ENCODE peak calls at places on chromosomes 2 and 18, in five cellular contexts. One of them, this sample, is unnamed.

GRCh38 chr2:218000137-218000536 is 2.7 kb downstream of the TNS1 start:
- DNase-seq in lung: no peak
- DNase-seq in AG04450: peak; percentile 26
- DNase-seq in neural progenitor cell: no peak
- DNase-seq in CD8-positive, alpha-beta T cell: no peak
- DNase-seq in this sample: peak; percentile 78

GRCh38 chr2:160167089-160167488 is 33.0 kb downstream of the ITGB6 start:
- DNase-seq in lung: no peak
- DNase-seq in AG04450: no peak
- DNase-seq in neural progenitor cell: no peak
- DNase-seq in CD8-positive, alpha-beta T cell: no peak
- DNase-seq in this sample: no peak

GRCh38 chr18:40911582-40912254 is 1043.3 kb upstream of the PIK3C3 start:
- DNase-seq in lung: no peak
- DNase-seq in AG04450: peak; percentile 33
- DNase-seq in neural progenitor cell: no peak
- DNase-seq in CD8-positive, alpha-beta T cell: no peak
- DNase-seq in this sample: no peak

GRCh38 chr2:227717687-227718567 is at the start of gene SLC19A3:
- DNase-seq in lung: peak; percentile 89
- DNase-seq in AG04450: peak; percentile 27
- DNase-seq in neural progenitor cell: peak; percentile 94
- DNase-seq in CD8-positive, alpha-beta T cell: no peak
- DNase-seq in this sample: peak; percentile 32

GRCh38 chr2:236941106-236941505 is 144.6 kb upstream of the COPS8 start:
- DNase-seq in lung: peak; percentile 24
- DNase-seq in AG04450: no peak
- DNase-seq in neural progenitor cell: no peak
- DNase-seq in CD8-positive, alpha-beta T cell: no peak
- DNase-seq in this sample: no peak

GRCh38 chr2:118134650-118135049 is 46.4 kb downstream of the INSIG2 start:
- DNase-seq in lung: no peak
- DNase-seq in AG04450: no peak
- DNase-seq in neural progenitor cell: no peak
- DNase-seq in CD8-positive, alpha-beta T cell: no peak
- DNase-seq in this sample: no peak

GRCh38 chr2:48607307-48608014 is 10.2 kb upstream of the GTF2A1L start:
- DNase-seq in lung: no peak
- DNase-seq in AG04450: no peak
- DNase-seq in neural progenitor cell: no peak
- DNase-seq in CD8-positive, alpha-beta T cell: no peak
- DNase-seq in this sample: no peak

GRCh38 chr2:161913865-161914264 is 160.2 kb downstream of the DPP4 start:
- DNase-seq in lung: no peak
- DNase-seq in AG04450: no peak
- DNase-seq in neural progenitor cell: no peak
- DNase-seq in CD8-positive, alpha-beta T cell: no peak
- DNase-seq in this sample: peak; percentile 5

GRCh38 chr18:2104620-2105462 is 466.5 kb downstream of the METTL4 start:
- DNase-seq in lung: peak; percentile 35
- DNase-seq in AG04450: peak; percentile 11
- DNase-seq in neural progenitor cell: peak; percentile 61
- DNase-seq in CD8-positive, alpha-beta T cell: peak; percentile 10
- DNase-seq in this sample: no peak

GRCh38 chr2:36358317-36358659 is 2.7 kb downstream of the CRIM1 start:
- DNase-seq in lung: no peak
- DNase-seq in AG04450: no peak
- DNase-seq in neural progenitor cell: no peak
- DNase-seq in CD8-positive, alpha-beta T cell: no peak
- DNase-seq in this sample: no peak
- H3K4me3 ChIP-seq in lung: peak overlapping the region; percentile 76
- H3K4me3 ChIP-seq in AG04450: peak overlapping the region; percentile 94
- H3K4me3 ChIP-seq in neural progenitor cell: peak overlapping the region; percentile 75
- H3K4me3 ChIP-seq in CD8-positive, alpha-beta T cell: no peak overlapping the region
- H3K4me3 ChIP-seq in this sample: peak overlapping the region; percentile 96

DNA sequence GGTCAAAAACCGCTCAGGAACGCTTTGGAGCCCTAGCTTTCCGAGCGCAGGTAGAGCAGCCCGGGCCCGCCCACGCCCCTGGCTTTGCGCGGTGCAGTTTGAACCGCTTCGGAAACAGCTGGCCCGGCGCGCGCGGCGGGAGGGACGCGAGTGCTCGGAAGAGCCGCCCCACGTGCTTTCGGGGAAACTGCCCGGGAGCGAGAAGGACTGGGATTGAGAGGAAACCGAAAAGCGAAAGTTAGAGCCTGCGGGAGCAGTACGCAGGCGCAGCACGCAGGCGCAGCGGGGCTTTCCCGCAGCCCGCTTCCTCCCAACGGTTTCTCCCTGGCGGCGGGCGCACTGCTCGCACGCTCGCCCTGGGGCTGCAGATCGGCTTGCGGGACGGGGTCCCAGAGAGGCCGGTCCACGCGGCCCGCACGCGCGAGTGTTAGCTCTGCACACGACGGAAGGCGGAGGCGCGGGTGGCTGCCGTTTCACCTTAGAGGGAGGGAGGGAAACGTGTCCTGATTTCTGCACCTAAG is 6.3 kb upstream of the STAT1 start:
- DNase-seq in lung: peak; percentile 92
- DNase-seq in AG04450: peak; percentile 93
- DNase-seq in neural progenitor cell: peak; percentile 96
- DNase-seq in CD8-positive, alpha-beta T cell: peak; percentile 94
- DNase-seq in this sample: peak; percentile 88
- TF ChIP-seq CTCF in lung: no peak
- TF ChIP-seq CTCF in AG04450: no peak
- TF ChIP-seq CTCF in neural progenitor cell: peak; percentile 11
- TF ChIP-seq CTCF in CD8-positive, alpha-beta T cell: no peak
- TF ChIP-seq CTCF in this sample: no peak

GRCh38 chr2:120425014-120425413 is 79.1 kb downstream of the INHBB start:
- DNase-seq in lung: no peak
- DNase-seq in AG04450: no peak
- DNase-seq in neural progenitor cell: no peak
- DNase-seq in CD8-positive, alpha-beta T cell: no peak
- DNase-seq in this sample: no peak
- H3K4me3 ChIP-seq in lung: no peak overlapping the region
- H3K4me3 ChIP-seq in AG04450: no peak overlapping the region
- H3K4me3 ChIP-seq in neural progenitor cell: no peak overlapping the region
- H3K4me3 ChIP-seq in CD8-positive, alpha-beta T cell: no peak overlapping the region
- H3K4me3 ChIP-seq in this sample: no peak overlapping the region

DNA sequence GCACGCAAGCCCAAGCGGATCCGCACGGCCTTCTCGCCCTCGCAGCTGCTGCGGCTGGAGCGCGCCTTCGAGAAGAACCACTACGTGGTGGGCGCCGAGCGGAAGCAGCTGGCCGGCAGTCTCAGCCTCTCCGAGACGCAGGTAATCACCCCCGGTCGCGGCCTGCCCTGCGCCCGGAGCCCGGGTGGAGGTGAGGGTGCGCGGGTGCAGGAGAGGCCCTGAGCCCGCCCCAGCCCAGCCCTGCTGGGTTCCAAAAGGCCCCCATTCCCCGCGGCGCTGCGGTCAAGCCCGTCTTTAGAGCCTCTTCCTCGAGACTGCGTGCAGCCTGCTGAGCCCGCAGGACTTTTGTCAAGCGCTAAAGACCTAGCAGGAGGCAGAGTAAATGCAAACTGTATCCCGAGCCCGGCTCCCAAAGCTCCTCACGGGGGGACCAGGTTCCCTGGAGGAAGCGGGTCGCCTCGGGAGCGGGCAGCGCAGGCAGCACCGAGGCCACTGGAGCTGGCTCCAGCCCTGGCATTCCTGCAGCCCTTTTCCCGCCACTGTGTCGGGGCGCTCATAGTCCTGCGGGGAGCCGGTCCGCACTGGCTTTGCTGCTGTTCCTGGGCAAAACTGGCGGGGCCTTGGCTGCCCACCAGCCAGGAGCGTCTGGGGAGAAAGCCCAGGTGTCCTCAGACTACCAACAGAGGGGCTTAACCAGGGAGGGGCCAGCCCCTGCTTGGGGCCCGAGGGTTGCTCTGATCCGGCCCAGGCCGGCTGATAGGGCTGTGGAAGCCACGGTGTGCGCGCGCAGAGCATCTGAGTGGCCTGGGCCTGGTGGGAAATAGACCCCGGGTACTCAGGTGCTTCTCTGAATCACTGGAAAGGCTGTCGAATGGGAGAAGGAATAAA is 7.3 kb downstream of the EMX1 start:
- DNase-seq in lung: no peak
- DNase-seq in AG04450: no peak
- DNase-seq in neural progenitor cell: peak; percentile 74
- DNase-seq in CD8-positive, alpha-beta T cell: no peak
- DNase-seq in this sample: no peak
- TF ChIP-seq CTCF in lung: no peak
- TF ChIP-seq CTCF in AG04450: no peak
- TF ChIP-seq CTCF in neural progenitor cell: no peak
- TF ChIP-seq CTCF in CD8-positive, alpha-beta T cell: no peak
- TF ChIP-seq CTCF in this sample: no peak

DNA sequence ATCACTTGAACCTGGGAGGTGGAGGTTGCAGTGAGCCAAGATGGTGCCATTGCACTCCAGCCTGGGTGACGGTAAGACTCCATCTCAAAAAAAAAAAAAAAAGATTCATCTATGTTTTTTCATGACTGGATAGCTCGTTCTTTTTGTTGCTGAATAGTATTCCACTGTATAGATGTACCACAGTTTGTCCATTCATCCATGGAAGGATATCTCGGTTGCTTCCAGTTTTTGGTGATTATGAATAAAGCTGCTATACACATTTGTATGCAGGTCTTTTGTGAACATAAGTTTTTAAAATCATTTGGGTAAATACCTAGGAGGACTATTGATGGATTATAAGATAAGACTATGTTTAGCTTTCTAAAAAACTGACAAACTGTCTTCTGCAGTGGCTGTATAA is 90.8 kb downstream of the ACOXL start:
- DNase-seq in lung: no peak
- DNase-seq in AG04450: no peak
- DNase-seq in neural progenitor cell: no peak
- DNase-seq in CD8-positive, alpha-beta T cell: no peak
- DNase-seq in this sample: no peak
- H3K4me3 ChIP-seq in lung: no peak overlapping the region
- H3K4me3 ChIP-seq in AG04450: no peak overlapping the region
- H3K4me3 ChIP-seq in neural progenitor cell: no peak overlapping the region
- H3K4me3 ChIP-seq in CD8-positive, alpha-beta T cell: no peak overlapping the region
- H3K4me3 ChIP-seq in this sample: no peak overlapping the region

GRCh38 chr2:74886811-74887210 is 52.9 kb downstream of the HK2 start:
- DNase-seq in lung: no peak
- DNase-seq in AG04450: no peak
- DNase-seq in neural progenitor cell: peak; percentile 18
- DNase-seq in CD8-positive, alpha-beta T cell: no peak
- DNase-seq in this sample: no peak
- TF ChIP-seq CTCF in lung: no peak
- TF ChIP-seq CTCF in AG04450: no peak
- TF ChIP-seq CTCF in neural progenitor cell: peak; percentile 31
- TF ChIP-seq CTCF in CD8-positive, alpha-beta T cell: no peak
- TF ChIP-seq CTCF in this sample: no peak

DNA sequence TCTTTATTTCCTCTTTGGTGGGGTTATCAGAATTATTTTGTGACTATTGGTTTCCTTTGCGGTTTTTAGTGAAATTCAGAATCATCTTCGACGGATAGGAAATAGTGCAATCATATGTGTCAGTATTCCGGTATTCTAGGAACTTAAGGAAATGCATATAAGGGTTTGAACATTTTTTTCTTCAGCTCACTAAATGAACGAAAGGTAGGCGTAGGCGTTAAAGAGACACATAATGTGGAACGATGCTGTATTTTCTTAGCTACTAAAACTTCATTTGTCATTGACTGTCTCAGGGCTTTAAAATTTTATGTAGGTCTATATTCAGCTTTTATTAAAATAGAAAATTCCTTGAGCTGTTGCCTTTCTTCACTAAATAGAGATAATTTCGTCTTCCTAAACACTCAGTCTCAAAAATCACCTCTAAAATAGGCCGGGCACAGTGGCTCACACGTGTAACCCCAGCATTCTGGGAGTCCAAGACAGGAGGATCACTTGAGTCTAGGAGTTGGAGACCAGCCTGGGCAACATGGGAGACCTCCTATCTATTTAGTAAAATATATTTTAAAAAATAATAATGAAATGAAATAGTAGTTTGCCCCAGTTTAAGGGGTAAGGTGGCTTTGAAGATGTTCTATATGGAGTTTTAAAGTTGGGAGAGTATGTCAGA is 1.5 kb upstream of the YES1 start:
- DNase-seq in lung: no peak
- DNase-seq in AG04450: no peak
- DNase-seq in neural progenitor cell: no peak
- DNase-seq in CD8-positive, alpha-beta T cell: no peak
- DNase-seq in this sample: no peak
- H3K4me3 ChIP-seq in lung: no peak overlapping the region
- H3K4me3 ChIP-seq in AG04450: no peak overlapping the region
- H3K4me3 ChIP-seq in neural progenitor cell: peak overlapping the region; percentile 99
- H3K4me3 ChIP-seq in CD8-positive, alpha-beta T cell: peak overlapping the region; percentile 80
- H3K4me3 ChIP-seq in this sample: no peak overlapping the region

GRCh38 chr2:101152195-101153076 is 1.3 kb upstream of the TBC1D8 start:
- DNase-seq in lung: peak; percentile 53
- DNase-seq in AG04450: no peak
- DNase-seq in neural progenitor cell: peak; percentile 74
- DNase-seq in CD8-positive, alpha-beta T cell: no peak
- DNase-seq in this sample: no peak
- TF ChIP-seq CTCF in lung: peak; percentile 76
- TF ChIP-seq CTCF in AG04450: peak; percentile 28
- TF ChIP-seq CTCF in neural progenitor cell: peak; percentile 15
- TF ChIP-seq CTCF in CD8-positive, alpha-beta T cell: no peak
- TF ChIP-seq CTCF in this sample: peak; percentile 66

GRCh38 chr2:144524190-144524957 is 4.5 kb upstream of the ZEB2 start:
- DNase-seq in lung: no peak
- DNase-seq in AG04450: no peak
- DNase-seq in neural progenitor cell: peak; percentile 88
- DNase-seq in CD8-positive, alpha-beta T cell: no peak
- DNase-seq in this sample: no peak
- H3K4me3 ChIP-seq in lung: peak overlapping the region; percentile 26
- H3K4me3 ChIP-seq in AG04450: peak overlapping the region; percentile 64
- H3K4me3 ChIP-seq in neural progenitor cell: peak overlapping the region; percentile 64
- H3K4me3 ChIP-seq in CD8-positive, alpha-beta T cell: no peak overlapping the region
- H3K4me3 ChIP-seq in this sample: peak overlapping the region; percentile 73

GRCh38 chr2:60804473-60804872 is 48.4 kb downstream of the PAPOLG start:
- DNase-seq in lung: no peak
- DNase-seq in AG04450: no peak
- DNase-seq in neural progenitor cell: no peak
- DNase-seq in CD8-positive, alpha-beta T cell: no peak
- DNase-seq in this sample: no peak
- TF ChIP-seq CTCF in lung: no peak
- TF ChIP-seq CTCF in AG04450: no peak
- TF ChIP-seq CTCF in neural progenitor cell: no peak
- TF ChIP-seq CTCF in CD8-positive, alpha-beta T cell: no peak
- TF ChIP-seq CTCF in this sample: no peak